ENCODE peak calls at places on chromosome 22, in seven cellular contexts. B is prostate gland, Y is esophagus squamous epithelium, L is body of pancreas, A is upper lobe of left lung, C is uterus, Q is heart left ventricle. O is an unnamed sample.
A peak's percentile ranks its signal among the peaks of the same experiment; 100 is the strongest.

GRCh38 chr22:44331881-44332714 is 19.3 kb upstream of the SHISAL1 start:
- DNase-seq in A (peak; percentile 85), Q (peak; percentile 25), B (no peak), L (no peak), Y (no peak), C (peak; percentile 57), O (no peak)

GRCh38 chr22:39989633-39990032 is 5.1 kb upstream of the FAM83F start:
- DNase-seq in Y (no peak), Q (no peak), A (no peak), B (no peak), L (no peak), C (no peak), O (no peak)

GRCh38 chr22:17243524-17243923 is 24.3 kb upstream of the ADA2 start:
- DNase-seq in Y (no peak), A (no peak), B (no peak), L (peak; percentile 57), Q (no peak), C (no peak), O (no peak)

GRCh38 chr22:26430600-26430999 is 1.5 kb downstream of the ASPHD2 start:
- DNase-seq in Y (no peak), A (no peak), C (no peak), Q (no peak), B (no peak), L (no peak), O (no peak)

GRCh38 chr22:40714514-40714966 is 35.3 kb downstream of the MCHR1 start:
- DNase-seq in A (no peak), Q (no peak), C (no peak), B (no peak), L (no peak), Y (no peak), O (no peak)

GRCh38 chr22:30015846-30016245 is 64.4 kb upstream of the HORMAD2 start:
- DNase-seq in A (no peak), B (no peak), Y (no peak), L (no peak), C (no peak), Q (no peak), O (no peak)

GRCh38 chr22:23278883-23279675 is 98.8 kb downstream of the BCR start:
- DNase-seq in C (no peak), A (no peak), Q (peak; percentile 38), B (peak; percentile 94), Y (no peak), L (peak; percentile 92), O (peak; percentile 96)

GRCh38 chr22:43094551-43094950 is 5.4 kb upstream of the TTLL1 start:
- DNase-seq in C (no peak), Y (no peak), B (no peak), A (no peak), L (no peak), Q (no peak), O (no peak)

GRCh38 chr22:41544671-41545476 is 604 bp upstream of the POLR3H start:
- DNase-seq in Q (no peak), C (no peak), Y (no peak), B (no peak), A (no peak), L (no peak), O (no peak)

GRCh38 chr22:26399288-26399687 is 29.8 kb upstream of the ASPHD2 start:
- DNase-seq in Q (no peak), L (no peak), C (no peak), A (no peak), Y (no peak), B (no peak), O (no peak)

GRCh38 chr22:50530857-50531545 is 1.2 kb upstream of the TYMP start:
- DNase-seq in A (peak; percentile 95), Y (peak; percentile 64), C (peak; percentile 70), B (peak; percentile 84), L (peak; percentile 86), Q (peak; percentile 84), O (peak; percentile 90)

GRCh38 chr22:27850000-27850465 is 48.5 kb upstream of the MN1 start:
- DNase-seq in B (peak; percentile 59), Y (no peak), L (no peak), C (no peak), Q (no peak), A (no peak), O (peak; percentile 32)

GRCh38 chr22:29128891-29129643 is 56.2 kb downstream of the KREMEN1 start:
- DNase-seq in Y (no peak), Q (no peak), A (no peak), L (no peak), B (no peak), C (no peak), O (no peak)

GRCh38 chr22:27568265-27568664 is 233.3 kb downstream of the MN1 start:
- DNase-seq in Y (no peak), Q (no peak), C (no peak), B (no peak), L (no peak), A (no peak), O (no peak)

GRCh38 chr22:29716814-29717213 is 3.0 kb upstream of the CABP7 start:
- DNase-seq in B (peak; percentile 35), C (peak; percentile 37), L (peak; percentile 63), Q (peak; percentile 33), A (no peak), Y (no peak), O (no peak)

GRCh38 chr22:25404556-25404922 is 159.9 kb upstream of the GRK3 start:
- DNase-seq in A (peak; percentile 90), Q (no peak), L (no peak), Y (no peak), B (no peak), C (no peak), O (no peak)

GRCh38 chr22:23270212-23270733 is 90.0 kb downstream of the BCR start:
- DNase-seq in Q (no peak), A (no peak), C (no peak), L (no peak), Y (no peak), B (no peak), O (no peak)

GRCh38 chr22:24953294-24954113 is 988 bp downstream of the KIAA1671 start:
- DNase-seq in Q (peak; percentile 60), L (peak; percentile 32), C (no peak), Y (no peak), B (no peak), A (peak; percentile 86), O (no peak)

GRCh38 chr22:27331526-27332281 is 469.9 kb downstream of the MN1 start:
- DNase-seq in L (peak; percentile 80), C (no peak), Y (no peak), B (no peak), A (peak; percentile 83), Q (no peak), O (no peak)

GRCh38 chr22:26544489-26544888 is 32.2 kb upstream of the TFIP11 start:
- DNase-seq in Y (no peak), L (no peak), A (no peak), C (no peak), B (no peak), Q (no peak), O (no peak)

GRCh38 chr22:20507253-20508066 is at the start of gene MED15:
- DNase-seq in A (peak; percentile 96), Y (peak; percentile 57), Q (peak; percentile 92), B (peak; percentile 86), L (peak; percentile 91), C (peak; percentile 90), O (peak; percentile 84)

GRCh38 chr22:36008131-36008530 is 20.5 kb downstream of the RBFOX2 start:
- DNase-seq in Y (no peak), Q (no peak), C (no peak), L (no peak), B (no peak), A (no peak), O (no peak)
- H3K9me3 ChIP-seq in Y (no peaks in the 10 kb centered on the region), Q (no peaks in the 10 kb centered on the region), C (no peaks in the 10 kb centered on the region), L (no peaks in the 10 kb centered on the region), B (no peaks in the 10 kb centered on the region), A (no peaks in the 10 kb centered on the region), O (no peaks in the 10 kb centered on the region)

GRCh38 chr22:38940985-38941384 is 16.4 kb upstream of the APOBEC3A start:
- DNase-seq in C (no peak), A (no peak), Y (no peak), Q (no peak), B (no peak), L (no peak), O (no peak)

GRCh38 chr22:38942702-38943101 is 14.7 kb upstream of the APOBEC3A start:
- DNase-seq in L (no peak), Y (no peak), A (no peak), C (no peak), B (no peak), Q (no peak), O (no peak)

GRCh38 chr22:38943181-38943580 is 14.2 kb upstream of the APOBEC3A start:
- DNase-seq in L (no peak), B (no peak), Y (no peak), Q (no peak), C (no peak), A (no peak), O (peak; percentile 38)

GRCh38 chr22:38943882-38944281 is 13.5 kb upstream of the APOBEC3A start:
- DNase-seq in L (no peak), C (no peak), A (no peak), Q (no peak), Y (no peak), B (no peak), O (no peak)

DNA sequence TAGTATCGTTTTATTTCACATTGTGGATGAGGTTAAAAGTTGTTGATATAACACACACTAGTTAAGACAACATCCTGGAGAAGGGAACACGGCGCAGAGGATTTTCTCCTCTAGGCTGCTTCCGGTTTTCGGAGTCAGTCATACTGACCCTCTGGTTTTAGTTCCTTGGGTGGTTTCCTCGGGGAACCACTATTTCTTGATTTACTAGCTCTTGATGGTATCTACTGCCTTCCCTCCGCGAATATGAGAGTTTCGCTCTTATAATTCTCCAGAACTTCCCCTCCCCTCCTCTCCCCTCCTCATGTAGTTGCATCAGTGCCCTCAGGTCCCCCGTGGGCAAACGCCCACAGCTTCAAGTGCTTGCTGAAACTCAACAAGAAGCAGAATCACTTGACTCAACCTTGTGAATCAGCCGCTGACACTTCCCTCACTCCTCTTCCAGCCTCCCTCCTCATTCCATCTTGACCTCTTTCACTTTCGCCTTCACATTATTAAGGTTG is 15.9 kb upstream of the APOBEC3A start:
- DNase-seq in C (no peak), L (peak; percentile 54), Q (no peak), Y (no peak), A (no peak), B (no peak), O (no peak)
- TF ChIP-seq POLR2A in C (no peak), L (no peak), Q (no peak), Y (no peak), A (peak; percentile 26), B (no peak), O (no peak)

DNA sequence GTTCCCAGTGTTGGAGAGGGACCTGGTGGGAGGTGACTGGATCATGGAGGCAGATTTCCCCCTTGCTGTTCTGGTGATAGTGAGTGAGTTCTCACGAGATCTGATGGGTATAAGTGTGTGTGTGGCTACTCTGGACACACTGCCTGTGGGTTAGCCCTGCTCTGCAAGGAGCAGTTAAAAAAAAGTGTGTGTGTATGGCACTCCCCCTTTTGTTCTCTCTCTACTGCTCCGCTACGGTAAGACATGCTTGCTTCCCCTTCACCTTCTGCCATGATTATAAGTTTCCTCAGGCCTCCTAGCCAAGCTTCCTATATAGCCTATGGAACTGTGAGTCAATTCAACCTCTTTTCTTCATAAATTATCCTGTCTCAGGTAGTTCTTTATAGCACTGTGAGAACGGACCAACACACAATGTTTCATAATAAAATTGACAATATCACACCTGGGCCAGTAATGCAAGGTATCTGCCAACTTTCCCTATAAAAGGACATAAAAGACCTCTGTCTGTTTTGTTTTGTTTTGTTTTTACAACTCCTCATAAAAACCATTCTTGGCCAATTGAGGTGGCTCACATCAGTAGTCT is 20.2 kb downstream of the CLTCL1 start:
- DNase-seq in Y (no peak), A (no peak), B (peak; percentile 8), Q (no peak), L (no peak), C (no peak), O (no peak)
- H3K27ac ChIP-seq in Y (no peak overlapping the region), A (no peak overlapping the region), B (peak overlapping the region; percentile 45), Q (no peak overlapping the region), L (no peak overlapping the region), C (no peak overlapping the region), O (no peak overlapping the region)

GRCh38 chr22:48594757-48595510 is 1232.7 kb downstream of the BRD1 start:
- DNase-seq in Y (no peak), C (no peak), B (no peak), Q (no peak), L (no peak), A (no peak), O (no peak)
- H3K9me3 ChIP-seq in Y (no peaks in the 10 kb centered on the region), C (no peaks in the 10 kb centered on the region), B (no peaks in the 10 kb centered on the region), Q (peaks cover 6% of the 10 kb centered on the region), L (no peaks in the 10 kb centered on the region), A (no peaks in the 10 kb centered on the region), O (peaks cover 8% of the 10 kb centered on the region)